ENCODE peak calls at places on chromosomes 12 and 14, in ten cellular contexts. N is astrocyte, L is endodermal cell, I is transverse colon, D is esophagus muscularis mucosa, O is lower lobe of right lung, Y is gastrocnemius medialis, F is psoas muscle, M is ascending aorta, Z is lung. C is an unnamed sample. For H3K36me3, the result is how much of the 10 kb centered on the place peaks cover.

GRCh38 chr14:52910597-52910996 is 40.3 kb downstream of the FERMT2 start:
- DNase-seq in N (no peak), L (no peak), I (no peak), D (no peak), O (no peak), Y (no peak), F (no peak), M (no peak), Z (no peak), C (no peak)

GRCh38 chr12:91774471-91774921 is 371.1 kb downstream of the BTG1 start:
- DNase-seq in N (peak), L (no peak), I (no peak), D (no peak), O (no peak), Y (no peak), F (no peak), M (no peak), Z (no peak), C (no peak)

GRCh38 chr12:119249441-119249840 is 70.7 kb downstream of the HSPB8 start:
- DNase-seq in N (no peak), L (no peak), I (no peak), D (no peak), O (no peak), Y (no peak), F (no peak), M (no peak), Z (no peak), C (no peak)

GRCh38 chr12:95738024-95738611 is 52.4 kb downstream of the NTN4 start:
- DNase-seq in N (no peak), L (no peak), I (peak), D (no peak), O (no peak), Y (no peak), F (no peak), M (no peak), Z (no peak), C (no peak)

GRCh38 chr12:6708968-6709394 is 8.4 kb upstream of the PIANP start:
- DNase-seq in N (no peak), L (no peak), I (no peak), D (no peak), O (no peak), Y (no peak), F (no peak), M (no peak), Z (no peak), C (no peak)

GRCh38 chr14:71399057-71399487 is 491.8 kb downstream of the PCNX1 start:
- DNase-seq in N (no peak), L (no peak), I (no peak), D (no peak), O (no peak), Y (no peak), F (no peak), M (no peak), Z (no peak), C (no peak)

GRCh38 chr14:48970995-48971394 is 615.2 kb downstream of the RPS29 start:
- DNase-seq in N (peak), L (no peak), I (no peak), D (no peak), O (no peak), Y (no peak), F (no peak), M (no peak), Z (no peak), C (no peak)

GRCh38 chr12:12384601-12385321 is 27.9 kb downstream of the BORCS5 start:
- DNase-seq in N (no peak), L (peak), I (no peak), D (no peak), O (no peak), Y (no peak), F (no peak), M (no peak), Z (no peak), C (no peak)

GRCh38 chr12:64528616-64529015 is 76.7 kb downstream of the TBK1 start:
- DNase-seq in N (no peak), L (peak), I (no peak), D (no peak), O (no peak), Y (no peak), F (no peak), M (no peak), Z (no peak), C (no peak)

GRCh38 chr12:12901158-12901791 is 9.9 kb downstream of the GPRC5A start:
- DNase-seq in N (peak), L (peak), I (peak), D (no peak), O (no peak), Y (peak), F (no peak), M (peak), Z (no peak), C (no peak)

GRCh38 chr12:32644455-32644854 is 34.6 kb upstream of the DNM1L start:
- DNase-seq in N (peak), L (no peak), I (no peak), D (no peak), O (no peak), Y (no peak), F (no peak), M (no peak), Z (no peak), C (no peak)

GRCh38 chr14:89674906-89675305 is 257.9 kb upstream of the FOXN3 start:
- DNase-seq in N (no peak), L (no peak), I (no peak), D (no peak), O (no peak), Y (no peak), F (no peak), M (no peak), Z (no peak), C (no peak)

GRCh38 chr12:57890191-57891120 is 43.9 kb upstream of the CTDSP2 start:
- DNase-seq in N (peak), L (no peak), I (no peak), D (no peak), O (no peak), Y (no peak), F (no peak), M (no peak), Z (no peak), C (no peak)

GRCh38 chr12:57887631-57888406 is 41.3 kb upstream of the CTDSP2 start:
- DNase-seq in N (peak), L (peak), I (peak), D (no peak), O (no peak), Y (no peak), F (no peak), M (no peak), Z (peak), C (peak)

GRCh38 chr12:57888407-57889157 is 42.1 kb upstream of the CTDSP2 start:
- DNase-seq in N (peak), L (peak), I (peak), D (no peak), O (no peak), Y (no peak), F (peak), M (no peak), Z (peak), C (peak)

GRCh38 chr12:57891639-57892228 is 45.2 kb upstream of the CTDSP2 start:
- DNase-seq in N (no peak), L (no peak), I (no peak), D (no peak), O (no peak), Y (no peak), F (no peak), M (no peak), Z (no peak), C (no peak)

GRCh38 chr12:57889541-57889989 is 43.0 kb upstream of the CTDSP2 start:
- DNase-seq in N (peak), L (peak), I (peak), D (no peak), O (no peak), Y (peak), F (peak), M (peak), Z (peak), C (peak)
- H3K36me3 ChIP-seq in N (under half), L (under half), I (under half), D (under half), O (under half), Y (under half), F (under half), M (under half), Z (under half), C (under half)

GRCh38 chr12:108547633-108548172 is 13.3 kb downstream of the SART3 start:
- DNase-seq in N (no peak), L (peak), I (no peak), D (peak), O (no peak), Y (no peak), F (no peak), M (no peak), Z (no peak), C (no peak)

GRCh38 chr12:108553799-108554198 is 7.2 kb downstream of the SART3 start:
- DNase-seq in N (no peak), L (peak), I (no peak), D (peak), O (no peak), Y (no peak), F (no peak), M (no peak), Z (no peak), C (no peak)

GRCh38 chr12:108548954-108549521 is 11.9 kb downstream of the SART3 start:
- DNase-seq in N (no peak), L (peak), I (no peak), D (peak), O (no peak), Y (no peak), F (no peak), M (no peak), Z (no peak), C (no peak)

GRCh38 chr12:108551556-108551955 is 9.4 kb downstream of the SART3 start:
- DNase-seq in N (peak), L (no peak), I (no peak), D (no peak), O (no peak), Y (no peak), F (no peak), M (no peak), Z (no peak), C (no peak)
- H3K4me3 ChIP-seq in N (no peak), L (no peak), I (no peak), D (no peak), O (no peak), Y (no peak), F (no peak), M (no peak), Z (no peak), C (no peak)

GRCh38 chr14:103508521-103508920 is 14.1 kb downstream of the CKB start:
- DNase-seq in N (no peak), L (peak), I (no peak), D (no peak), O (no peak), Y (no peak), F (peak), M (no peak), Z (no peak), C (no peak)
- H3K36me3 ChIP-seq in N (under half), L (half or more), I (under half), D (half or more), O (half or more), Y (under half), F (under half), M (under half), Z (under half), C (under half)

GRCh38 chr14:24253936-24254335 is 9.0 kb downstream of the TGM1 start:
- DNase-seq in N (no peak), L (no peak), I (no peak), D (no peak), O (no peak), Y (no peak), F (no peak), M (no peak), Z (no peak), C (no peak)
- H3K4me3 ChIP-seq in N (no peak), L (no peak), I (no peak), D (no peak), O (no peak), Y (no peak), F (no peak), M (no peak), Z (no peak), C (no peak)

GRCh38 chr12:98530068-98530467 is 14.7 kb downstream of the TMPO start:
- DNase-seq in N (no peak), L (no peak), I (no peak), D (no peak), O (no peak), Y (no peak), F (no peak), M (no peak), Z (no peak), C (no peak)

GRCh38 chr12:98533723-98534251 is 18.4 kb downstream of the TMPO start:
- DNase-seq in N (no peak), L (no peak), I (no peak), D (no peak), O (no peak), Y (no peak), F (no peak), M (no peak), Z (no peak), C (no peak)

GRCh38 chr12:98538031-98538430 is 22.6 kb downstream of the TMPO start:
- DNase-seq in N (no peak), L (no peak), I (no peak), D (no peak), O (no peak), Y (no peak), F (no peak), M (no peak), Z (no peak), C (no peak)

GRCh38 chr12:98532687-98533304 is 17.4 kb downstream of the TMPO start:
- DNase-seq in N (no peak), L (peak), I (no peak), D (no peak), O (no peak), Y (no peak), F (no peak), M (no peak), Z (no peak), C (no peak)
- H3K36me3 ChIP-seq in N (under half), L (half or more), I (half or more), D (half or more), O (half or more), Y (under half), F (under half), M (under half), Z (under half), C (under half)

GRCh38 chr12:109771746-109772621 is 58.4 kb downstream of the FAM222A start:
- DNase-seq in N (no peak), L (peak), I (no peak), D (no peak), O (peak), Y (no peak), F (peak), M (no peak), Z (no peak), C (no peak)
- H3K4me3 ChIP-seq in N (no peak), L (no peak), I (no peak), D (no peak), O (no peak), Y (no peak), F (no peak), M (no peak), Z (no peak), C (no peak)

GRCh38 chr12:76711241-76711640 is 52.7 kb upstream of the ZDHHC17 start:
- DNase-seq in N (no peak), L (no peak), I (no peak), D (no peak), O (no peak), Y (no peak), F (no peak), M (no peak), Z (no peak), C (no peak)
- H3K36me3 ChIP-seq in N (under half), L (under half), I (under half), D (under half), O (under half), Y (under half), F (under half), M (under half), Z (under half), C (under half)

C was measured in mucosa of descending colon.